ENCODE peak calls at places on chromosomes 11 and 22, in seven cellular contexts. F is pancreas, Q is cardiac fibroblast, H is retinal pigment epithelial cell, S is tibial nerve, K is heart right ventricle, U is Panc1. L is an unnamed sample.
A peak's percentile ranks its signal among the peaks of the same experiment; 100 is the strongest.

GRCh38 chr11:2086239-2087040 is 52.7 kb downstream of the IGF2 start:
- DNase-seq in K (no peak), S (no peak), Q (no peak), U (no peak), H (no peak), F (no peak), L (no peak)

GRCh38 chr11:116082256-116082655 is 578.0 kb upstream of the CADM1 start:
- DNase-seq in S (no peak), U (no peak), K (no peak), Q (no peak), H (no peak), F (no peak), L (no peak)

GRCh38 chr22:36902143-36902911 is 11.1 kb upstream of the CSF2RB start:
- DNase-seq in U (no peak), F (no peak), K (no peak), S (peak; percentile 20), H (no peak), Q (no peak), L (no peak)

GRCh38 chr11:121757480-121758125 is 304.8 kb upstream of the SORL1-AS1 start:
- DNase-seq in U (no peak), Q (no peak), H (peak; percentile 76), S (no peak), F (no peak), K (no peak), L (no peak)

GRCh38 chr11:43493431-43493830 is 134.7 kb downstream of the TTC17 start:
- DNase-seq in Q (no peak), F (no peak), S (no peak), K (no peak), U (no peak), H (peak; percentile 43), L (no peak)

GRCh38 chr11:66659785-66660184 is 17.9 kb downstream of the RBM4B start:
- DNase-seq in F (no peak), Q (no peak), K (no peak), S (no peak), U (no peak), H (no peak), L (no peak)

GRCh38 chr11:66727883-66728759 is 895 bp downstream of the SPTBN2 start:
- DNase-seq in Q (no peak), F (no peak), U (no peak), S (no peak), H (no peak), K (no peak), L (no peak)

GRCh38 chr22:37313376-37314314 is 31.3 kb downstream of the CYTH4 start:
- DNase-seq in K (no peak), S (no peak), F (no peak), H (no peak), Q (peak; percentile 52), U (no peak), L (no peak)

GRCh38 chr11:88206746-88207145 is 31.5 kb upstream of the RAB38 start:
- DNase-seq in U (no peak), H (no peak), Q (no peak), K (no peak), F (no peak), S (no peak), L (no peak)

GRCh38 chr22:48755332-48755949 is 1072.2 kb downstream of the BRD1 start:
- DNase-seq in Q (no peak), K (no peak), H (no peak), F (no peak), U (no peak), S (no peak), L (no peak)

GRCh38 chr22:17562906-17563870 is at the start of gene SLC25A18:
- DNase-seq in F (no peak), K (peak; percentile 64), U (no peak), S (peak; percentile 50), H (no peak), Q (peak; percentile 76), L (no peak)

GRCh38 chr11:62592216-62592815 is 993 bp upstream of the TUT1 start:
- DNase-seq in U (no peak), K (no peak), Q (no peak), S (no peak), H (no peak), F (no peak), L (no peak)

GRCh38 chr11:71488086-71488967 is 35.3 kb downstream of the NADSYN1 start:
- DNase-seq in F (no peak), H (peak; percentile 6), S (no peak), U (no peak), Q (peak; percentile 51), K (no peak), L (peak; percentile 62)

GRCh38 chr11:416757-417621 is 2.2 kb upstream of the SIGIRR start:
- DNase-seq in U (no peak), H (no peak), F (peak; percentile 91), Q (peak; percentile 39), K (peak; percentile 62), S (no peak), L (no peak)

GRCh38 chr11:69640260-69640994 is 529 bp upstream of the CCND1 start:
- DNase-seq in S (no peak), H (no peak), F (peak; percentile 67), K (no peak), Q (no peak), U (no peak), L (no peak)

GRCh38 chr11:15651782-15652181 is 537.1 kb downstream of the INSC start:
- DNase-seq in Q (no peak), H (no peak), S (no peak), K (no peak), U (no peak), F (no peak), L (no peak)

GRCh38 chr11:1705121-1706052 is 8.4 kb downstream of the KRTAP5-6 start:
- DNase-seq in H (no peak), Q (no peak), K (no peak), U (no peak), S (no peak), F (no peak), L (peak; percentile 42)

GRCh38 chr11:64766881-64767280 is 7.1 kb upstream of the PYGM start:
- DNase-seq in K (no peak), H (no peak), U (no peak), S (no peak), F (no peak), Q (no peak), L (no peak)

GRCh38 chr11:64767344-64768299 is 7.8 kb upstream of the PYGM start:
- DNase-seq in Q (peak; percentile 79), S (peak; percentile 82), K (no peak), F (peak; percentile 75), H (no peak), U (no peak), L (no peak)

GRCh38 chr11:64768300-64768694 is 8.5 kb upstream of the PYGM start:
- DNase-seq in Q (no peak), U (no peak), S (no peak), H (no peak), F (no peak), K (no peak), L (no peak)

GRCh38 chr11:64770120-64770519 is 8.2 kb downstream of the SF1 start:
- DNase-seq in F (no peak), H (no peak), S (no peak), Q (no peak), K (no peak), U (no peak), L (no peak)

GRCh38 chr11:64769283-64769682 is 9.1 kb downstream of the SF1 start:
- DNase-seq in F (no peak), S (no peak), U (no peak), Q (no peak), H (no peak), K (no peak), L (no peak)
- H3K4me3 ChIP-seq in F (no peak overlapping the region), S (no peak overlapping the region), U (no peak overlapping the region), Q (no peak overlapping the region), H (no peak overlapping the region), K (no peak overlapping the region), L (no peak overlapping the region)

GRCh38 chr11:64384981-64385952 is 26.3 kb downstream of the RPS6KA4 start:
- DNase-seq in Q (no peak), S (peak; percentile 13), H (no peak), U (no peak), F (no peak), K (no peak), L (no peak)
- H3K4me3 ChIP-seq in Q (no peak overlapping the region), S (no peak overlapping the region), H (no peak overlapping the region), U (no peak overlapping the region), F (no peak overlapping the region), K (no peak overlapping the region), L (no peak overlapping the region)

DNA sequence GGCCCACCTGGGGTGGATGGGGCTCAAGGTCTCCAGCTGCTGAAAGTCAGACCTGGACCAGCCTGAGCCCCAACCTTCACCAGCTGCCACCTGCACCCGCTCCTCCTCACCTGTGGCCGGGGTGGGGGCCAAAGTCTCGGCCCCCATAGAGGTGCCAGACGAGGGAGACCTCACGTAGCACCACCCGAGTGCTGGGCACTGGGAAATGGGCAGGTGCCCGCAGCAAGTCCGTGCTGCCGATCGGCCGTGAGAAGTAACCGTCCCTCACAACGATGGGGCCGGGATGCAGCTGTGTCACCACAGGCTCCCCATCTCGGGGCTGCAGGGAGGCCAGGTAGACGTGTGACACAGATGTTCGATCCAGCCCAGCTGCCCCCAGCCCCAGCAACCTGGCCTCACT is 16.2 kb downstream of the ATG2A start:
- DNase-seq in S (no peak), K (no peak), F (peak; percentile 53), H (no peak), Q (no peak), U (no peak), L (no peak)
- H3K4me3 ChIP-seq in S (no peak overlapping the region), K (no peak overlapping the region), F (no peak overlapping the region), H (no peak overlapping the region), Q (no peak overlapping the region), U (no peak overlapping the region), L (no peak overlapping the region)

GRCh38 chr11:74953448-74953847 is 4.4 kb downstream of the SPCS2 start:
- DNase-seq in S (no peak), Q (no peak), F (no peak), H (no peak), K (no peak), U (no peak), L (no peak)
- H3K4me3 ChIP-seq in S (no peak overlapping the region), Q (no peak overlapping the region), F (no peak overlapping the region), H (no peak overlapping the region), K (no peak overlapping the region), U (no peak overlapping the region), L (no peak overlapping the region)

GRCh38 chr11:131665344-131665968 is 295.0 kb downstream of the NTM start:
- DNase-seq in F (no peak), U (no peak), Q (no peak), K (no peak), S (no peak), H (no peak), L (no peak)

GRCh38 chr11:131664246-131664645 is 293.8 kb downstream of the NTM start:
- DNase-seq in K (no peak), H (no peak), F (no peak), S (no peak), Q (no peak), U (no peak), L (no peak)

GRCh38 chr11:131662310-131662709 is 291.9 kb downstream of the NTM start:
- DNase-seq in F (no peak), Q (no peak), K (no peak), U (no peak), S (no peak), H (peak; percentile 53), L (no peak)

GRCh38 chr11:131664811-131665210 is 294.4 kb downstream of the NTM start:
- DNase-seq in Q (no peak), U (no peak), S (no peak), K (no peak), F (no peak), H (no peak), L (no peak)

GRCh38 chr11:131663403-131664200 is 293.2 kb downstream of the NTM start:
- DNase-seq in S (no peak), F (no peak), K (no peak), Q (no peak), U (no peak), H (no peak), L (no peak)
- H3K4me3 ChIP-seq in S (no peak overlapping the region), F (no peak overlapping the region), K (no peak overlapping the region), Q (no peak overlapping the region), U (no peak overlapping the region), H (no peak overlapping the region), L (no peak overlapping the region)

L was measured in kidney epithelial cell.